ENCODE peak calls at places on chromosome 10, in ten cellular contexts. One of them, this sample, is unnamed.

GRCh38 chr10:103444478-103444877 is 7.7 kb downstream of the CALHM2 start:
- DNase-seq in HFFc6: no peak
- DNase-seq in transverse colon: no peak
- DNase-seq in heart right ventricle: no peak
- DNase-seq in HFF-Myc: no peak
- DNase-seq in left ventricle myocardium inferior: peak; percentile 47
- DNase-seq in upper lobe of right lung: no peak
- DNase-seq in endothelial cell of umbilical vein: no peak
- DNase-seq in coronary artery: no peak
- DNase-seq in RWPE1: no peak
- DNase-seq in this sample: no peak

GRCh38 chr10:119703903-119704508 is 21.8 kb upstream of the INPP5F start:
- DNase-seq in HFFc6: no peak
- DNase-seq in upper lobe of right lung: no peak
- DNase-seq in RWPE1: no peak
- DNase-seq in transverse colon: no peak
- DNase-seq in coronary artery: no peak
- DNase-seq in HFF-Myc: no peak
- DNase-seq in endothelial cell of umbilical vein: no peak
- DNase-seq in heart right ventricle: no peak
- DNase-seq in left ventricle myocardium inferior: no peak
- DNase-seq in this sample: no peak

GRCh38 chr10:61411651-61412050 is 41.5 kb downstream of the TMEM26 start:
- DNase-seq in HFFc6: no peak
- DNase-seq in left ventricle myocardium inferior: no peak
- DNase-seq in endothelial cell of umbilical vein: no peak
- DNase-seq in coronary artery: no peak
- DNase-seq in upper lobe of right lung: no peak
- DNase-seq in RWPE1: no peak
- DNase-seq in heart right ventricle: no peak
- DNase-seq in transverse colon: no peak
- DNase-seq in HFF-Myc: no peak
- DNase-seq in this sample: no peak

GRCh38 chr10:60099998-60100747 is 193.8 kb upstream of the CCDC6 start:
- DNase-seq in coronary artery: no peak
- DNase-seq in transverse colon: no peak
- DNase-seq in left ventricle myocardium inferior: no peak
- DNase-seq in endothelial cell of umbilical vein: peak; percentile 61
- DNase-seq in heart right ventricle: peak; percentile 9
- DNase-seq in HFF-Myc: peak; percentile 29
- DNase-seq in upper lobe of right lung: no peak
- DNase-seq in HFFc6: peak; percentile 64
- DNase-seq in RWPE1: peak; percentile 32
- DNase-seq in this sample: peak; percentile 16

GRCh38 chr10:67772894-67773511 is 65.0 kb downstream of the DNAJC12 start:
- DNase-seq in coronary artery: no peak
- DNase-seq in endothelial cell of umbilical vein: no peak
- DNase-seq in upper lobe of right lung: no peak
- DNase-seq in HFF-Myc: no peak
- DNase-seq in RWPE1: no peak
- DNase-seq in transverse colon: no peak
- DNase-seq in heart right ventricle: no peak
- DNase-seq in left ventricle myocardium inferior: no peak
- DNase-seq in HFFc6: peak; percentile 28
- DNase-seq in this sample: peak; percentile 73

GRCh38 chr10:88500656-88501055 is 82.5 kb downstream of the RNLS start:
- DNase-seq in RWPE1: no peak
- DNase-seq in left ventricle myocardium inferior: no peak
- DNase-seq in upper lobe of right lung: no peak
- DNase-seq in transverse colon: no peak
- DNase-seq in heart right ventricle: no peak
- DNase-seq in endothelial cell of umbilical vein: no peak
- DNase-seq in coronary artery: no peak
- DNase-seq in HFFc6: no peak
- DNase-seq in HFF-Myc: no peak
- DNase-seq in this sample: no peak

GRCh38 chr10:47024399-47025252 is 113.4 kb downstream of the PTPN20 start:
- DNase-seq in HFFc6: peak; percentile 18
- DNase-seq in HFF-Myc: no peak
- DNase-seq in left ventricle myocardium inferior: peak; percentile 48
- DNase-seq in heart right ventricle: no peak
- DNase-seq in RWPE1: peak; percentile 79
- DNase-seq in endothelial cell of umbilical vein: peak; percentile 45
- DNase-seq in upper lobe of right lung: peak; percentile 68
- DNase-seq in transverse colon: peak; percentile 66
- DNase-seq in coronary artery: peak; percentile 74
- DNase-seq in this sample: peak; percentile 88

GRCh38 chr10:44857363-44858016 is 53.6 kb upstream of the TMEM72 start:
- DNase-seq in RWPE1: peak; percentile 45
- DNase-seq in HFF-Myc: peak; percentile 66
- DNase-seq in left ventricle myocardium inferior: peak; percentile 76
- DNase-seq in transverse colon: peak; percentile 51
- DNase-seq in HFFc6: peak; percentile 88
- DNase-seq in upper lobe of right lung: peak; percentile 77
- DNase-seq in endothelial cell of umbilical vein: peak; percentile 40
- DNase-seq in heart right ventricle: peak; percentile 79
- DNase-seq in coronary artery: no peak
- DNase-seq in this sample: peak; percentile 82

GRCh38 chr10:43057831-43058340 is 19.0 kb upstream of the RET start:
- DNase-seq in endothelial cell of umbilical vein: no peak
- DNase-seq in heart right ventricle: no peak
- DNase-seq in RWPE1: no peak
- DNase-seq in upper lobe of right lung: peak; percentile 29
- DNase-seq in HFFc6: no peak
- DNase-seq in HFF-Myc: no peak
- DNase-seq in transverse colon: no peak
- DNase-seq in coronary artery: no peak
- DNase-seq in left ventricle myocardium inferior: peak; percentile 4
- DNase-seq in this sample: no peak

GRCh38 chr10:119206603-119207366 is 586 bp upstream of the GRK5 start:
- DNase-seq in heart right ventricle: peak; percentile 73
- DNase-seq in endothelial cell of umbilical vein: peak; percentile 77
- DNase-seq in left ventricle myocardium inferior: peak; percentile 77
- DNase-seq in RWPE1: peak; percentile 64
- DNase-seq in coronary artery: peak; percentile 82
- DNase-seq in transverse colon: peak; percentile 70
- DNase-seq in HFF-Myc: no peak
- DNase-seq in upper lobe of right lung: peak; percentile 88
- DNase-seq in HFFc6: peak; percentile 37
- DNase-seq in this sample: peak; percentile 86

GRCh38 chr10:103493362-103493871 is at the start of gene NEURL1:
- DNase-seq in HFFc6: no peak
- DNase-seq in RWPE1: no peak
- DNase-seq in upper lobe of right lung: no peak
- DNase-seq in left ventricle myocardium inferior: no peak
- DNase-seq in coronary artery: no peak
- DNase-seq in heart right ventricle: no peak
- DNase-seq in transverse colon: no peak
- DNase-seq in endothelial cell of umbilical vein: no peak
- DNase-seq in HFF-Myc: no peak
- DNase-seq in this sample: peak; percentile 55

GRCh38 chr10:5434017-5434753 is 21.8 kb downstream of the NET1 start:
- DNase-seq in HFFc6: peak; percentile 70
- DNase-seq in left ventricle myocardium inferior: no peak
- DNase-seq in HFF-Myc: no peak
- DNase-seq in transverse colon: no peak
- DNase-seq in RWPE1: no peak
- DNase-seq in coronary artery: no peak
- DNase-seq in heart right ventricle: no peak
- DNase-seq in upper lobe of right lung: no peak
- DNase-seq in endothelial cell of umbilical vein: peak; percentile 67
- DNase-seq in this sample: peak; percentile 42

GRCh38 chr10:71860243-71861029 is 9.4 kb upstream of the PSAP start:
- DNase-seq in coronary artery: peak; percentile 99
- DNase-seq in HFFc6: peak; percentile 100
- DNase-seq in RWPE1: peak; percentile 97
- DNase-seq in upper lobe of right lung: peak; percentile 90
- DNase-seq in heart right ventricle: peak; percentile 94
- DNase-seq in left ventricle myocardium inferior: peak; percentile 92
- DNase-seq in transverse colon: peak; percentile 83
- DNase-seq in HFF-Myc: peak; percentile 99
- DNase-seq in endothelial cell of umbilical vein: peak; percentile 98
- DNase-seq in this sample: peak; percentile 64

GRCh38 chr10:113849946-113850345 is 3.9 kb downstream of the DCLRE1A start:
- DNase-seq in coronary artery: no peak
- DNase-seq in HFFc6: no peak
- DNase-seq in transverse colon: no peak
- DNase-seq in left ventricle myocardium inferior: no peak
- DNase-seq in heart right ventricle: no peak
- DNase-seq in HFF-Myc: no peak
- DNase-seq in upper lobe of right lung: no peak
- DNase-seq in RWPE1: no peak
- DNase-seq in endothelial cell of umbilical vein: no peak
- DNase-seq in this sample: no peak

GRCh38 chr10:69333205-69333604 is 54.9 kb downstream of the HK1 start:
- DNase-seq in heart right ventricle: peak; percentile 54
- DNase-seq in endothelial cell of umbilical vein: no peak
- DNase-seq in coronary artery: peak; percentile 90
- DNase-seq in left ventricle myocardium inferior: no peak
- DNase-seq in upper lobe of right lung: peak; percentile 78
- DNase-seq in HFF-Myc: no peak
- DNase-seq in RWPE1: peak; percentile 86
- DNase-seq in transverse colon: no peak
- DNase-seq in HFFc6: peak; percentile 69
- DNase-seq in this sample: no peak
- TF ChIP-seq CTCF in heart right ventricle: peak; percentile 47
- TF ChIP-seq CTCF in endothelial cell of umbilical vein: no peak
- TF ChIP-seq CTCF in coronary artery: no peak
- TF ChIP-seq CTCF in left ventricle myocardium inferior: peak; percentile 58
- TF ChIP-seq CTCF in upper lobe of right lung: peak; percentile 39
- TF ChIP-seq CTCF in HFF-Myc: peak; percentile 5
- TF ChIP-seq CTCF in RWPE1: no peak
- TF ChIP-seq CTCF in transverse colon: peak; percentile 17
- TF ChIP-seq CTCF in HFFc6: peak; percentile 72
- TF ChIP-seq CTCF in this sample: no peak

GRCh38 chr10:97520520-97520919 is 21.8 kb downstream of the UBTD1 start:
- DNase-seq in RWPE1: no peak
- DNase-seq in HFFc6: no peak
- DNase-seq in left ventricle myocardium inferior: no peak
- DNase-seq in endothelial cell of umbilical vein: no peak
- DNase-seq in heart right ventricle: no peak
- DNase-seq in upper lobe of right lung: peak; percentile 57
- DNase-seq in HFF-Myc: no peak
- DNase-seq in transverse colon: no peak
- DNase-seq in coronary artery: no peak
- DNase-seq in this sample: no peak

GRCh38 chr10:97525086-97525485 is 26.4 kb downstream of the UBTD1 start:
- DNase-seq in upper lobe of right lung: no peak
- DNase-seq in HFF-Myc: no peak
- DNase-seq in transverse colon: no peak
- DNase-seq in endothelial cell of umbilical vein: no peak
- DNase-seq in HFFc6: no peak
- DNase-seq in left ventricle myocardium inferior: no peak
- DNase-seq in heart right ventricle: no peak
- DNase-seq in RWPE1: no peak
- DNase-seq in coronary artery: no peak
- DNase-seq in this sample: no peak

GRCh38 chr10:97522071-97522470 is 23.3 kb downstream of the UBTD1 start:
- DNase-seq in HFFc6: no peak
- DNase-seq in transverse colon: no peak
- DNase-seq in coronary artery: no peak
- DNase-seq in HFF-Myc: no peak
- DNase-seq in RWPE1: no peak
- DNase-seq in endothelial cell of umbilical vein: no peak
- DNase-seq in left ventricle myocardium inferior: no peak
- DNase-seq in heart right ventricle: no peak
- DNase-seq in upper lobe of right lung: no peak
- DNase-seq in this sample: no peak

GRCh38 chr10:97520978-97521761 is 22.4 kb downstream of the UBTD1 start:
- DNase-seq in RWPE1: no peak
- DNase-seq in HFF-Myc: no peak
- DNase-seq in HFFc6: no peak
- DNase-seq in left ventricle myocardium inferior: no peak
- DNase-seq in transverse colon: no peak
- DNase-seq in endothelial cell of umbilical vein: no peak
- DNase-seq in heart right ventricle: no peak
- DNase-seq in coronary artery: no peak
- DNase-seq in upper lobe of right lung: peak; percentile 74
- DNase-seq in this sample: no peak

GRCh38 chr10:97522937-97523336 is 24.2 kb downstream of the UBTD1 start:
- DNase-seq in upper lobe of right lung: no peak
- DNase-seq in left ventricle myocardium inferior: no peak
- DNase-seq in RWPE1: no peak
- DNase-seq in transverse colon: no peak
- DNase-seq in coronary artery: no peak
- DNase-seq in HFFc6: no peak
- DNase-seq in endothelial cell of umbilical vein: no peak
- DNase-seq in heart right ventricle: no peak
- DNase-seq in HFF-Myc: no peak
- DNase-seq in this sample: no peak
- TF ChIP-seq CTCF in upper lobe of right lung: no peak
- TF ChIP-seq CTCF in left ventricle myocardium inferior: no peak
- TF ChIP-seq CTCF in RWPE1: no peak
- TF ChIP-seq CTCF in transverse colon: no peak
- TF ChIP-seq CTCF in coronary artery: no peak
- TF ChIP-seq CTCF in HFFc6: no peak
- TF ChIP-seq CTCF in endothelial cell of umbilical vein: no peak
- TF ChIP-seq CTCF in heart right ventricle: no peak
- TF ChIP-seq CTCF in HFF-Myc: no peak
- TF ChIP-seq CTCF in this sample: no peak

GRCh38 chr10:80530251-80530650 is 7.5 kb upstream of the SH2D4B start:
- DNase-seq in HFFc6: peak; percentile 54
- DNase-seq in HFF-Myc: no peak
- DNase-seq in upper lobe of right lung: no peak
- DNase-seq in heart right ventricle: peak; percentile 36
- DNase-seq in RWPE1: peak; percentile 62
- DNase-seq in transverse colon: peak; percentile 33
- DNase-seq in coronary artery: no peak
- DNase-seq in left ventricle myocardium inferior: no peak
- DNase-seq in endothelial cell of umbilical vein: no peak
- DNase-seq in this sample: no peak
- TF ChIP-seq CTCF in HFFc6: peak; percentile 71
- TF ChIP-seq CTCF in HFF-Myc: peak; percentile 37
- TF ChIP-seq CTCF in upper lobe of right lung: no peak
- TF ChIP-seq CTCF in heart right ventricle: peak; percentile 50
- TF ChIP-seq CTCF in RWPE1: no peak
- TF ChIP-seq CTCF in transverse colon: no peak
- TF ChIP-seq CTCF in coronary artery: no peak
- TF ChIP-seq CTCF in left ventricle myocardium inferior: peak; percentile 50
- TF ChIP-seq CTCF in endothelial cell of umbilical vein: no peak
- TF ChIP-seq CTCF in this sample: peak; percentile 5

DNA sequence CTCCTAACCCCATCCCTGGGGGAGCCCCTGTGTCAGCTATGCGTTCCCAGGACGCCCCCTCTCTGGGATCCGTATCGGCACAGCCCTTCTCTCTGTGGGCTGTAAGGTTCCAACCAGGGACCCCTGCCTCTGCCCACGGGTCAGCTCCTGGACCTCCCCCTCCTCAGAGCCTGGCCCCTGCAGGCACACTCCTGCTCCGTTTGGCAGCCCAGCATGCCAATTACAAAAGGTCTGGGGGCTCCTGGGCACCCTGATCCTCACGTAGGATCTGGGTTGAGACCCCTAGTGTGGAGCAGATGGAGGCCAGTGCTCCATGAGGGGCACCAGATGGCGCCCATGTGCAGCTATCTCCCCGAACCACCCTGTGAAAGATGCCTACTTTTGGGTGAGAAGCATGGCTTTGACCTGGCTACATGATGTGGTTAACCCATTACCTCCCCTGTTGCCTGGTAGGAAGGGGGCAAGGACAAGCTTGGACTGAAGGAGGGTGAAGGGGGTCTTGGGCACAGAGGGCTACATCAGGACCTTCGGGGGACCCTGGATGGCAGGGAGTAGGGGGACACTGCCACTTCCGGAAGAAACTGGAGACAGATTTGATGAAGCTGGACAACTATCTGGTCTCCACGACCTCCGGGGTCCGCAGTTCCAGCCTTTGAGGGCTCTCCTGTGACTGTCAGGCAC is 9.0 kb downstream of the TACR2 start:
- DNase-seq in left ventricle myocardium inferior: no peak
- DNase-seq in HFFc6: no peak
- DNase-seq in HFF-Myc: no peak
- DNase-seq in upper lobe of right lung: no peak
- DNase-seq in heart right ventricle: no peak
- DNase-seq in transverse colon: no peak
- DNase-seq in endothelial cell of umbilical vein: peak; percentile 31
- DNase-seq in RWPE1: no peak
- DNase-seq in coronary artery: no peak
- DNase-seq in this sample: no peak
- TF ChIP-seq CTCF in left ventricle myocardium inferior: peak; percentile 22
- TF ChIP-seq CTCF in HFFc6: peak; percentile 52
- TF ChIP-seq CTCF in HFF-Myc: peak; percentile 8
- TF ChIP-seq CTCF in upper lobe of right lung: peak; percentile 36
- TF ChIP-seq CTCF in heart right ventricle: peak; percentile 46
- TF ChIP-seq CTCF in transverse colon: peak; percentile 10
- TF ChIP-seq CTCF in endothelial cell of umbilical vein: peak; percentile 47
- TF ChIP-seq CTCF in RWPE1: no peak
- TF ChIP-seq CTCF in coronary artery: no peak
- TF ChIP-seq CTCF in this sample: no peak